ENCODE peak calls at places on chromosomes 6 and 20, in four cellular contexts. Y is substantia nigra, C is non-pigmented ciliary epithelial cell, N is stromal cell of bone marrow. F is an unnamed sample.

GRCh38 chr6:111503660-111504059 is 20.6 kb upstream of the REV3L start:
- DNase-seq in Y (no peak), C (no peak), N (no peak), F (no peak)

GRCh38 chr6:56628105-56628504 is 14.6 kb downstream of the DST start:
- DNase-seq in Y (no peak), C (no peak), N (no peak), F (no peak)

GRCh38 chr6:3534599-3534998 is 77.7 kb upstream of the SLC22A23 start:
- DNase-seq in Y (no peak), C (no peak), N (no peak), F (no peak)

GRCh38 chr6:6884193-6884627 is 223.6 kb upstream of the RREB1 start:
- DNase-seq in Y (no peak), C (no peak), N (peak), F (no peak)

GRCh38 chr6:125211352-125211751 is 57.8 kb downstream of the TPD52L1 start:
- DNase-seq in Y (no peak), C (no peak), N (no peak), F (no peak)

GRCh38 chr6:107957165-107957908 is 671 bp downstream of the SEC63 start:
- DNase-seq in Y (no peak), C (no peak), N (peak), F (peak)

GRCh38 chr6:56954389-56955170 is at the start of gene BEND6:
- DNase-seq in Y (no peak), C (no peak), N (peak), F (peak)

GRCh38 chr20:24682496-24683090 is 213.2 kb downstream of the SYNDIG1 start:
- DNase-seq in Y (no peak), C (no peak), N (no peak), F (no peak)

GRCh38 chr6:10838794-10839333 is 525 bp upstream of the MAK start:
- DNase-seq in Y (no peak), C (no peak), N (no peak), F (no peak)

GRCh38 chr6:143149771-143150170 is 89.1 kb downstream of the AIG1 start:
- DNase-seq in Y (no peak), C (no peak), N (no peak), F (no peak)

GRCh38 chr20:57002066-57002570 is 264.3 kb downstream of the BMP7 start:
- DNase-seq in Y (no peak), C (no peak), N (no peak), F (no peak)

GRCh38 chr6:47179286-47179685 is 130.4 kb downstream of the TNFRSF21 start:
- DNase-seq in Y (no peak), C (no peak), N (no peak), F (no peak)